ENCODE peak calls at places on chromosomes 3 and 15, in nine cellular contexts. X is A549, C is transverse colon, A is DND-41, H is neural progenitor cell, F is GM12864, Z is kidney epithelial cell, D is tibial nerve, J is brain microvascular endothelial cell. M is an unnamed sample.

GRCh38 chr3:29384640-29385039 is 103.8 kb downstream of the RBMS3 start:
- DNase-seq in X (no peak), C (no peak), A (no peak), H (peak), F (no peak), Z (peak), D (no peak), J (peak), M (no peak)

GRCh38 chr15:98548172-98548971 is 100.0 kb upstream of the IGF1R start:
- DNase-seq in X (peak), C (peak), A (no peak), H (peak), F (no peak), Z (peak), D (peak), J (peak), M (no peak)

GRCh38 chr3:56878046-56878445 is 76.3 kb upstream of the ARHGEF3 start:
- DNase-seq in X (no peak), C (no peak), A (peak), H (no peak), F (no peak), Z (no peak), D (no peak), J (peak), M (peak)

GRCh38 chr3:38649500-38650247 is at the start of gene SCN5A:
- DNase-seq in X (peak), C (peak), A (peak), H (peak), F (no peak), Z (no peak), D (no peak), J (no peak), M (peak)

GRCh38 chr3:5013021-5013906 is 34.0 kb downstream of the BHLHE40 start:
- DNase-seq in X (peak), C (peak), A (no peak), H (no peak), F (no peak), Z (no peak), D (no peak), J (peak), M (no peak)

GRCh38 chr15:96355561-96356129 is 25.1 kb downstream of the NR2F2 start:
- DNase-seq in X (no peak), C (no peak), A (no peak), H (peak), F (no peak), Z (no peak), D (no peak), J (no peak), M (no peak)

GRCh38 chr3:157407769-157408168 is 28.9 kb upstream of the PTX3 start:
- DNase-seq in X (no peak), C (no peak), A (no peak), H (no peak), F (no peak), Z (no peak), D (no peak), J (no peak), M (no peak)

GRCh38 chr3:30286007-30286669 is 320.3 kb upstream of the TGFBR2 start:
- DNase-seq in X (peak), C (peak), A (no peak), H (peak), F (no peak), Z (peak), D (peak), J (peak), M (no peak)

GRCh38 chr3:81579744-81580143 is 181.7 kb downstream of the GBE1 start:
- DNase-seq in X (no peak), C (no peak), A (no peak), H (peak), F (no peak), Z (no peak), D (no peak), J (no peak), M (no peak)

GRCh38 chr3:78086150-78086549 is 1046.3 kb downstream of the ROBO2 start:
- DNase-seq in X (peak), C (no peak), A (no peak), H (no peak), F (no peak), Z (no peak), D (no peak), J (peak), M (no peak)

GRCh38 chr3:149330609-149331008 is 2.8 kb downstream of the TM4SF18 start:
- DNase-seq in X (peak), C (no peak), A (no peak), H (no peak), F (no peak), Z (no peak), D (no peak), J (no peak), M (no peak)

GRCh38 chr3:128205616-128206015 is 52.3 kb downstream of the EEFSEC start:
- DNase-seq in X (no peak), C (no peak), A (no peak), H (no peak), F (no peak), Z (no peak), D (no peak), J (no peak), M (no peak)

GRCh38 chr15:56683925-56684324 is 49.4 kb downstream of the ZNF280D start:
- DNase-seq in X (no peak), C (no peak), A (peak), H (peak), F (no peak), Z (no peak), D (no peak), J (no peak), M (no peak)

GRCh38 chr3:133384331-133385027 is 15.4 kb upstream of the BFSP2 start:
- DNase-seq in X (peak), C (peak), A (peak), H (peak), F (no peak), Z (peak), D (peak), J (peak), M (peak)
- TF ChIP-seq CTCF in X (peak), C (peak), A (peak), H (peak), F (peak), Z (peak), D (peak), J (peak), M (peak)

DNA sequence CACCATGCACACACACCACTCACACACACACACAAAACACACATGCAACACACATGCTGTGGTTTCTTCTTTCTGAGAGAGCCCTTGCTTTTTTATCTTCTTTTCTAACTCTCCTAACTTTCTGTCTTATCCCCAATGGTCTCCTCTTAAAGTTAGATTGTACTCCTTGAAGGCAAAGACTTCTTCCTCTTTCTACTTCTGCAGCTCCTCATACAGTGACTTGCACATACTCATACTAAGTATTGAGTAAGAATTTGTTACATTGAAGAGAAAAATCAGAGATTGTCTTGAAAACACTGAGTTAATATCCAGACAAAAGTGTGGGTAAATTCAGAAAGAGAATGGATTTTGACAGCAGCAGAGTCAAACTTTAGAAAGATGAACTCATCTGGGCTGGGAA is 64.4 kb downstream of the GTPBP8 start:
- DNase-seq in X (no peak), C (no peak), A (no peak), H (no peak), F (no peak), Z (no peak), D (no peak), J (no peak), M (no peak)
- TF ChIP-seq CTCF in X (no peak), C (no peak), A (no peak), H (no peak), F (no peak), Z (no peak), D (no peak), J (no peak), M (no peak)

GRCh38 chr3:126557761-126558160 is 971 bp downstream of the C3orf22 start:
- DNase-seq in X (no peak), C (no peak), A (no peak), H (no peak), F (no peak), Z (no peak), D (no peak), J (no peak), M (no peak)
- TF ChIP-seq CTCF in X (no peak), C (no peak), A (no peak), H (no peak), F (no peak), Z (no peak), D (no peak), J (no peak), M (no peak)

GRCh38 chr3:79490165-79491028 is 277.4 kb downstream of the ROBO1 start:
- DNase-seq in X (no peak), C (peak), A (no peak), H (peak), F (no peak), Z (no peak), D (peak), J (peak), M (no peak)
- TF ChIP-seq CTCF in X (no peak), C (no peak), A (no peak), H (peak), F (no peak), Z (no peak), D (no peak), J (peak), M (no peak)

GRCh38 chr3:67529337-67529736 is 125.1 kb downstream of the SUCLG2 start:
- DNase-seq in X (peak), C (no peak), A (no peak), H (no peak), F (no peak), Z (no peak), D (no peak), J (no peak), M (no peak)
- TF ChIP-seq CTCF in X (no peak), C (no peak), A (no peak), H (no peak), F (no peak), Z (no peak), D (no peak), J (peak), M (no peak)

DNA sequence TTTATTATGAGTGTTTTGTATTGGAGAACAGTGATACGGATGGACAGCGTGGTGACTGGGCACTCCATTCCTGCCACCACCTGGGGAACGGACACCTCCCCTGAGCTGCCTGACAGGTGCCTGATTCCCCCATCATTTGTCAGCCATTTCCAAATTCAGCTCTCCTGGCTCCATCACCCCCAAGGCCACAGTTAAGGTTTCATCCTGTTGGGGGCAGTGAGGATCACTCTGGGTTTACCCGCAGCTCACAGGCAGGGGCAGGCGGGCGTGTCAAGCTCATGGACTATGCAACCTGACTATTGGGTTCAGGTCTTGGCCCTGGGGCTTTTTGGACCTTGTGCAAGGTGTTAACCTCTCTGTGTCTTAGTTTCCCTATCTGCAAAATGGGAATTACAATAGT is 76.3 kb downstream of the RAB11A start:
- DNase-seq in X (peak), C (no peak), A (no peak), H (no peak), F (no peak), Z (no peak), D (no peak), J (no peak), M (no peak)
- TF ChIP-seq CTCF in X (no peak), C (no peak), A (no peak), H (peak), F (peak), Z (peak), D (no peak), J (peak), M (no peak)

GRCh38 chr3:46976326-46977190 is at the start of gene CCDC12:
- DNase-seq in X (peak), C (peak), A (peak), H (peak), F (peak), Z (peak), D (peak), J (peak), M (peak)

GRCh38 chr3:46978381-46978780 is 1.1 kb upstream of the NBEAL2 start:
- DNase-seq in X (no peak), C (no peak), A (no peak), H (no peak), F (no peak), Z (no peak), D (no peak), J (no peak), M (no peak)

GRCh38 chr3:46977811-46978195 is 1.3 kb upstream of the CCDC12 start:
- DNase-seq in X (no peak), C (no peak), A (no peak), H (no peak), F (no peak), Z (no peak), D (no peak), J (no peak), M (no peak)

GRCh38 chr3:46979958-46980497 is 562 bp downstream of the NBEAL2 start:
- DNase-seq in X (no peak), C (peak), A (peak), H (no peak), F (no peak), Z (no peak), D (no peak), J (no peak), M (peak)

DNA sequence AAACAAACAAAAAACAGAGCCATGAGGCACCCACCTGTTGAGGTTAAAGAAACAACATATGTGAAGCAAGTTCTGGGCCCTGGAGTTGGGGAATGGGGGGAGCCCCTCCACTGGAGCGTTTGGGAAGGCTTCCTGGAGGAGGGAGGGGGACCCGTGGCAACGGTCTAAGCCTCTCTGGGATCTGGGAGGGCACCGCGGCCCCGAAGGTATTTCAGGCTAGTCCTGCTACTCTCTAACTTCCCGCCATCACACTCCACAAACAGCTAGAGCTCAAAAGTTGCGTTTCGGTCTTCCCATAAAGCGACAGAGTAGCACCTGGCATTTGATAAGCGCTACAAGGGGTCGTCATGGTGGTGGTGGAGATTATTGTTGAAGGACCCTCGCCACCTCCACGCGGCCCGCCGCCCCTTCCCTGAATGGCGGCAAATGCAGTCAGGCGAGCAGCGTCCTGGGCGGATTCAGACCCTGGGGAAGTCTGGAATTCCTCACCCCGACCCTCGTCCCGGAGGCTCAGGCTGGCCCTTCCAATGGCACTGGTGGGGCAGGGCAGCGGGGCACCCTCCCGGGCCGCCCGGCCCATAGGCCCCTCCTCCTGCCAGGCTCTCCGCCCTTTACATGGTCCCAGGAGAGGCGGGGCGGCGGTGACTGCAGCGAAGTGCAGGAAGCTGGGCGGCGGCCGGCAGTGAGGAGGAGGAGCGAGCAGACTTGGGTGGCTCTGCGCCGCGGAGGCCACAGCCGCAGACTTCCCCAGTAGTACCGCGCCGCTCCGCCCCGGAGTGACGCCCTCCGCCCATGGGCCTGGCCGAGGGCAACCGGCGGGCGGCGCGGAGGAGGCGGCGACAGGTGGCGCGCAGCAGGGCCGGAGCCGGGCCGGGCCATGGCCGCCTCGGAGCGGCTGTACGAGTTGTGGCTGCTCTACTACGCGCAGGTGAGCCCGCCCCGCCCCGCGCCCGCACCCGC is at the start of gene NBEAL2:
- DNase-seq in X (peak), C (peak), A (peak), H (peak), F (peak), Z (peak), D (peak), J (peak), M (peak)
- TF ChIP-seq CTCF in X (no peak), C (peak), A (no peak), H (no peak), F (no peak), Z (no peak), D (peak), J (no peak), M (peak)

M was measured in GM13976.